ENCODE peak calls at places on chromosomes 13 and 19, in ten cellular contexts. Y is hepatic stellate cell; P is Peyer's patch; M is endothelial cell; T is lower leg skin; F is HFFc6; I is cardiac fibroblast; S is stimulated activated CD4-positive, alpha-beta T cell treated with anti-CD3 and anti-CD28 coated beads, Interleukin-12 subunit alpha, Interleukin-12 subunit beta, amount 100 ng/mL, for 24 hours; Z is ACHN; R is HTR-8/SVneo. N is an unnamed sample.

GRCh38 chr13:46565808-46566750 is 13.1 kb downstream of the LRCH1 start:
- DNase-seq in Y (no peak), P (no peak), M (no peak), T (no peak), F (no peak), I (no peak), S (no peak), Z (no peak), R (no peak), N (no peak)

GRCh38 chr19:6533746-6534418 is 3.1 kb downstream of the TNFSF9 start:
- DNase-seq in Y (no peak), P (no peak), M (no peak), T (no peak), F (no peak), I (no peak), S (no peak), Z (no peak), R (no peak), N (no peak)

GRCh38 chr19:48926909-48927308 is 6.6 kb upstream of the DHDH start:
- DNase-seq in Y (peak), P (peak), M (no peak), T (no peak), F (peak), I (peak), S (no peak), Z (peak), R (peak), N (peak)

GRCh38 chr13:113596321-113597200 is 12.0 kb downstream of the TFDP1 start:
- DNase-seq in Y (no peak), P (no peak), M (no peak), T (peak), F (no peak), I (no peak), S (no peak), Z (no peak), R (no peak), N (no peak)

GRCh38 chr19:50759886-50760285 is 10.4 kb upstream of the GPR32 start:
- DNase-seq in Y (peak), P (no peak), M (no peak), T (no peak), F (peak), I (peak), S (no peak), Z (peak), R (peak), N (no peak)

GRCh38 chr19:50624949-50625600 is 14.6 kb downstream of the SYT3 start:
- DNase-seq in Y (no peak), P (no peak), M (no peak), T (no peak), F (no peak), I (no peak), S (no peak), Z (no peak), R (no peak), N (no peak)

GRCh38 chr13:75316427-75316826 is 165.5 kb downstream of the TBC1D4 start:
- DNase-seq in Y (peak), P (no peak), M (no peak), T (no peak), F (no peak), I (peak), S (no peak), Z (no peak), R (no peak), N (no peak)

GRCh38 chr19:39093761-39094160 is 9.6 kb downstream of the ACP7 start:
- DNase-seq in Y (no peak), P (no peak), M (no peak), T (no peak), F (peak), I (peak), S (no peak), Z (no peak), R (no peak), N (peak)

GRCh38 chr13:41554626-41555386 is 97.5 kb downstream of the RGCC start:
- DNase-seq in Y (no peak), P (peak), M (no peak), T (no peak), F (no peak), I (no peak), S (no peak), Z (no peak), R (no peak), N (no peak)

GRCh38 chr19:11420894-11421606 is 1.9 kb upstream of the RGL3 start:
- DNase-seq in Y (no peak), P (no peak), M (no peak), T (no peak), F (no peak), I (no peak), S (no peak), Z (no peak), R (no peak), N (no peak)

GRCh38 chr19:33301011-33301899 is 1.1 kb downstream of the CEBPA start:
- DNase-seq in Y (no peak), P (no peak), M (peak), T (peak), F (no peak), I (no peak), S (no peak), Z (no peak), R (no peak), N (peak)

GRCh38 chr19:10988921-10989320 is 28.1 kb downstream of the SMARCA4 start:
- DNase-seq in Y (no peak), P (no peak), M (no peak), T (no peak), F (no peak), I (no peak), S (no peak), Z (no peak), R (no peak), N (no peak)

GRCh38 chr19:5345895-5346386 is 5.3 kb upstream of the PTPRS start:
- DNase-seq in Y (peak), P (no peak), M (no peak), T (no peak), F (peak), I (peak), S (no peak), Z (no peak), R (peak), N (peak)

GRCh38 chr13:107284168-107284567 is 716.2 kb upstream of the ARGLU1 start:
- DNase-seq in Y (no peak), P (no peak), M (no peak), T (no peak), F (no peak), I (peak), S (no peak), Z (peak), R (no peak), N (peak)

GRCh38 chr13:76349700-76350099 is 536.5 kb downstream of the KCTD12 start:
- DNase-seq in Y (no peak), P (no peak), M (no peak), T (no peak), F (no peak), I (peak), S (no peak), Z (no peak), R (no peak), N (peak)

GRCh38 chr19:42075364-42075615 is 676 bp upstream of the ZNF574 start:
- DNase-seq in Y (no peak), P (no peak), M (no peak), T (no peak), F (no peak), I (peak), S (no peak), Z (no peak), R (no peak), N (peak)

GRCh38 chr19:20235156-20235555 is 68.1 kb downstream of the ZNF486 start:
- DNase-seq in Y (no peak), P (peak), M (no peak), T (no peak), F (no peak), I (no peak), S (no peak), Z (no peak), R (no peak), N (no peak)

GRCh38 chr13:58598241-58598640 is 966.7 kb downstream of the PCDH17 start:
- DNase-seq in Y (no peak), P (no peak), M (no peak), T (no peak), F (no peak), I (no peak), S (no peak), Z (no peak), R (no peak), N (peak)

GRCh38 chr19:3146677-3147100 is 10.9 kb downstream of the GNA15 start:
- DNase-seq in Y (no peak), P (peak), M (peak), T (no peak), F (no peak), I (no peak), S (peak), Z (peak), R (no peak), N (no peak)

GRCh38 chr13:45783346-45784043 is 68.1 kb downstream of the SIAH3 start:
- DNase-seq in Y (no peak), P (no peak), M (no peak), T (peak), F (no peak), I (no peak), S (no peak), Z (no peak), R (no peak), N (no peak)

GRCh38 chr19:50329146-50329925 is at the start of gene KCNC3:
- DNase-seq in Y (peak), P (peak), M (no peak), T (peak), F (peak), I (peak), S (peak), Z (peak), R (peak), N (peak)

GRCh38 chr19:57560049-57560491 is 407 bp upstream of the ZNF550 start:
- DNase-seq in Y (peak), P (no peak), M (no peak), T (no peak), F (peak), I (peak), S (no peak), Z (peak), R (peak), N (peak)

GRCh38 chr13:83265279-83265678 is 617.0 kb downstream of the SLITRK1 start:
- DNase-seq in Y (no peak), P (no peak), M (no peak), T (no peak), F (no peak), I (no peak), S (no peak), Z (no peak), R (no peak), N (no peak)

GRCh38 chr19:46717034-46717715 is at the start of gene PRKD2:
- DNase-seq in Y (peak), P (peak), M (peak), T (peak), F (peak), I (peak), S (peak), Z (peak), R (peak), N (peak)

GRCh38 chr13:27226991-27227390 is 24.4 kb upstream of the RPL21 start:
- DNase-seq in Y (no peak), P (peak), M (no peak), T (no peak), F (no peak), I (no peak), S (no peak), Z (no peak), R (no peak), N (no peak)

GRCh38 chr13:45327253-45327954 is 13.6 kb downstream of the TPT1 start:
- DNase-seq in Y (no peak), P (no peak), M (no peak), T (no peak), F (no peak), I (no peak), S (no peak), Z (no peak), R (no peak), N (no peak)

GRCh38 chr13:78659450-78660110 is 625 bp upstream of the OBI1 start:
- DNase-seq in Y (peak), P (no peak), M (no peak), T (no peak), F (no peak), I (no peak), S (no peak), Z (no peak), R (no peak), N (peak)

GRCh38 chr19:38268539-38268938 is 4.2 kb downstream of the SPINT2 start:
- DNase-seq in Y (no peak), P (no peak), M (no peak), T (no peak), F (no peak), I (no peak), S (no peak), Z (no peak), R (no peak), N (no peak)

GRCh38 chr19:6521718-6522646 is 8.8 kb upstream of the TNFSF9 start:
- DNase-seq in Y (no peak), P (peak), M (no peak), T (no peak), F (no peak), I (no peak), S (no peak), Z (peak), R (no peak), N (no peak)

GRCh38 chr19:35211545-35212230 is 16.9 kb downstream of the FAM187B start:
- DNase-seq in Y (no peak), P (peak), M (no peak), T (peak), F (no peak), I (no peak), S (no peak), Z (no peak), R (no peak), N (no peak)

GRCh38 chr19:4597278-4597974 is 37.9 kb upstream of the SEMA6B start:
- DNase-seq in Y (no peak), P (no peak), M (no peak), T (no peak), F (no peak), I (no peak), S (no peak), Z (peak), R (peak), N (no peak)

N was measured in astrocyte of the hippocampus.